ENCODE peak calls at places on chromosome 4, in eight cellular contexts. H is cardiac muscle cell; B is AG08396; X is tibial artery; I is activated T-cell treated with anti-CD3 and anti-CD28 coated beads, Interleukin-2, amount 50 U/mL, for 72 hours; L is NCI-H146; M is globus pallidus; V is ELR. N is an unnamed sample.

GRCh38 chr4:81712714-81713113 is 241.0 kb upstream of the RASGEF1B start:
- DNase-seq in H (no peak), X (no peak), B (no peak), V (no peak), M (no peak), L (no peak), I (no peak), N (no peak)

GRCh38 chr4:36676139-36677050 is 395.0 kb downstream of the DTHD1 start:
- DNase-seq in H (no peak), X (no peak), I (no peak), B (no peak), V (no peak), M (no peak), L (no peak), N (no peak)

GRCh38 chr4:32207456-32207855 is 1487.3 kb downstream of the PCDH7 start:
- DNase-seq in H (no peak), L (no peak), V (peak; percentile 27), X (no peak), B (no peak), I (no peak), M (no peak), N (no peak)

GRCh38 chr4:38024203-38024504 is 64.0 kb downstream of the PTTG2 start:
- DNase-seq in H (peak; percentile 62), M (no peak), B (no peak), L (no peak), I (no peak), X (no peak), V (no peak), N (no peak)

GRCh38 chr4:146520894-146521542 is 722 bp downstream of the SLC10A7 start:
- DNase-seq in X (no peak), B (peak; percentile 41), M (peak; percentile 25), I (peak; percentile 41), L (peak; percentile 12), H (peak; percentile 63), V (peak; percentile 56), N (no peak)

GRCh38 chr4:139018501-139018900 is 2.9 kb downstream of the NOCT start:
- DNase-seq in M (no peak), L (no peak), V (peak; percentile 41), I (no peak), B (no peak), H (no peak), X (no peak), N (no peak)

GRCh38 chr4:20805716-20806115 is 105.5 kb downstream of the PACRGL start:
- DNase-seq in X (no peak), V (no peak), L (no peak), H (no peak), I (no peak), M (no peak), B (no peak), N (no peak)

GRCh38 chr4:7880681-7881080 is 59.0 kb downstream of the AFAP1 start:
- DNase-seq in V (no peak), L (no peak), I (no peak), X (no peak), M (no peak), H (no peak), B (no peak), N (no peak)

GRCh38 chr4:10033191-10033881 is 12.0 kb upstream of the SLC2A9 start:
- DNase-seq in V (peak; percentile 62), M (no peak), L (no peak), X (peak; percentile 44), H (no peak), I (no peak), B (peak; percentile 39), N (peak; percentile 66)

GRCh38 chr4:119139316-119139715 is 3.7 kb downstream of the MYOZ2 start:
- DNase-seq in L (no peak), X (no peak), I (no peak), B (no peak), V (peak; percentile 15), H (no peak), M (no peak), N (no peak)

GRCh38 chr4:109803924-109804571 is 2.2 kb upstream of the CFI start:
- DNase-seq in I (peak; percentile 4), M (peak; percentile 17), H (peak; percentile 23), X (no peak), V (peak; percentile 56), L (peak; percentile 58), B (peak; percentile 21), N (no peak)

GRCh38 chr4:176193898-176194297 is 1.5 kb downstream of the SPATA4 start:
- DNase-seq in I (peak; percentile 72), B (peak; percentile 42), X (no peak), H (no peak), M (no peak), L (no peak), V (peak; percentile 95), N (no peak)

GRCh38 chr4:61443813-61444510 is 243.8 kb downstream of the ADGRL3 start:
- DNase-seq in V (peak; percentile 70), X (no peak), I (no peak), H (no peak), B (no peak), L (no peak), M (peak; percentile 18), N (no peak)

GRCh38 chr4:13533670-13534343 is 10.5 kb downstream of the NKX3-2 start:
- DNase-seq in H (no peak), B (no peak), M (no peak), V (no peak), I (no peak), L (no peak), X (no peak), N (no peak)

GRCh38 chr4:151462554-151462953 is 53.6 kb downstream of the FHIP1A start:
- DNase-seq in B (no peak), M (no peak), V (no peak), X (no peak), I (no peak), H (no peak), L (no peak), N (no peak)

GRCh38 chr4:38759077-38759789 is 23.6 kb downstream of the TLR10 start:
- DNase-seq in L (peak; percentile 9), X (peak; percentile 70), I (peak; percentile 44), M (peak; percentile 99), V (peak; percentile 65), B (peak; percentile 63), H (peak; percentile 49), N (peak; percentile 19)

GRCh38 chr4:2364654-2365053 is 53.8 kb downstream of the ZFYVE28 start:
- DNase-seq in M (peak; percentile 21), I (peak; percentile 86), B (peak; percentile 92), X (peak; percentile 66), V (peak; percentile 33), H (no peak), L (peak; percentile 32), N (peak; percentile 67)

GRCh38 chr4:169810325-169811323 is 52.9 kb upstream of the HPF1 start:
- DNase-seq in M (peak; percentile 88), V (peak; percentile 82), X (no peak), B (peak; percentile 74), H (peak; percentile 86), I (peak; percentile 6), L (peak; percentile 49), N (no peak)

GRCh38 chr4:179415016-179415841 is 1973.0 kb upstream of the AGA start:
- DNase-seq in I (no peak), V (peak; percentile 70), H (no peak), B (no peak), L (no peak), M (no peak), X (no peak), N (no peak)

GRCh38 chr4:40335508-40335860 is 351 bp downstream of the CHRNA9 start:
- DNase-seq in I (no peak), X (no peak), V (peak; percentile 58), B (peak; percentile 16), M (no peak), H (no peak), L (no peak), N (no peak)

GRCh38 chr4:121742794-121743193 is 22.2 kb downstream of the SMIM43 start:
- DNase-seq in X (no peak), I (no peak), L (no peak), M (no peak), V (no peak), H (no peak), B (no peak), N (no peak)

GRCh38 chr4:30769093-30769492 is 48.9 kb downstream of the PCDH7 start:
- DNase-seq in X (no peak), M (no peak), H (peak; percentile 45), V (no peak), L (no peak), I (no peak), B (no peak), N (no peak)

GRCh38 chr4:147057631-147057980 is 111.9 kb upstream of the TTC29 start:
- DNase-seq in B (no peak), M (no peak), H (no peak), V (peak; percentile 55), L (no peak), I (no peak), X (no peak), N (no peak)

GRCh38 chr4:15295421-15296162 is 132.2 kb upstream of the C1QTNF7 start:
- DNase-seq in H (no peak), B (no peak), L (no peak), M (no peak), X (no peak), V (peak; percentile 10), I (no peak), N (no peak)

GRCh38 chr4:172035573-172035972 is 222.4 kb downstream of the GALNTL6 start:
- DNase-seq in X (no peak), B (no peak), M (no peak), V (no peak), I (no peak), H (no peak), L (no peak), N (no peak)

GRCh38 chr4:141548791-141549190 is 87.6 kb upstream of the IL15 start:
- DNase-seq in X (no peak), B (peak; percentile 12), H (no peak), V (no peak), I (no peak), L (no peak), M (no peak), N (no peak)

GRCh38 chr4:159048166-159048886 is 54.6 kb upstream of the RAPGEF2 start:
- DNase-seq in I (no peak), B (peak; percentile 66), H (peak; percentile 33), V (peak; percentile 36), X (peak; percentile 69), M (peak; percentile 35), L (peak; percentile 85), N (peak; percentile 67)

GRCh38 chr4:7658297-7659204 is 223.8 kb upstream of the PSAPL1 start:
- DNase-seq in L (no peak), I (no peak), H (no peak), M (no peak), V (peak; percentile 74), B (peak; percentile 47), X (no peak), N (peak; percentile 20)

GRCh38 chr4:98642991-98643426 is 15.4 kb downstream of the TSPAN5 start:
- DNase-seq in L (no peak), H (no peak), V (peak; percentile 85), B (no peak), M (no peak), X (no peak), I (peak; percentile 42), N (no peak)

GRCh38 chr4:174521800-174522182 is 497 bp downstream of the HPGD start:
- DNase-seq in V (no peak), L (no peak), H (no peak), M (no peak), B (no peak), I (peak; percentile 20), X (no peak), N (peak; percentile 52)

GRCh38 chr4:101790521-101791188 is at the start of gene BANK1:
- DNase-seq in B (peak; percentile 41), X (peak; percentile 60), I (peak; percentile 50), L (no peak), M (peak; percentile 46), V (peak; percentile 52), H (peak; percentile 73), N (peak; percentile 30)

GRCh38 chr4:91734682-91735081 is 569.1 kb upstream of the GRID2 start:
- DNase-seq in X (no peak), M (no peak), B (no peak), L (no peak), V (no peak), H (no peak), I (no peak), N (no peak)

GRCh38 chr4:101989551-101989950 is 199.0 kb downstream of the BANK1 start:
- DNase-seq in X (no peak), M (no peak), I (no peak), B (no peak), L (no peak), H (no peak), V (no peak), N (no peak)